ENCODE peak calls at places on chromosome 18, in ten cellular contexts. I, R, B, Q, S, N, A, M, P and T are unnamed samples.

GRCh38 chr18:31857516-31858106 is 85.3 kb downstream of the TRAPPC8 start:
- DNase-seq in I (no peak), R (no peak), B (no peak), Q (no peak), S (no peak), N (no peak), A (no peak), M (no peak), P (no peak), T (no peak)

GRCh38 chr18:63249781-63250180 is 69.8 kb downstream of the BCL2 start:
- DNase-seq in I (no peak), R (no peak), B (no peak), Q (peak), S (peak), N (no peak), A (no peak), M (no peak), P (no peak), T (no peak)

GRCh38 chr18:28065031-28065792 is 111.7 kb downstream of the CDH2 start:
- DNase-seq in I (no peak), R (no peak), B (no peak), Q (no peak), S (no peak), N (no peak), A (no peak), M (peak), P (no peak), T (no peak)

GRCh38 chr18:8662574-8663255 is 42.6 kb upstream of the MTCL1 start:
- DNase-seq in I (no peak), R (no peak), B (no peak), Q (no peak), S (no peak), N (no peak), A (no peak), M (no peak), P (no peak), T (no peak)

GRCh38 chr18:12880532-12880892 is 3.5 kb downstream of the PTPN2 start:
- DNase-seq in I (no peak), R (no peak), B (no peak), Q (no peak), S (no peak), N (no peak), A (no peak), M (no peak), P (no peak), T (no peak)

GRCh38 chr18:58496937-58497336 is 132.0 kb downstream of the ALPK2 start:
- DNase-seq in I (no peak), R (no peak), B (no peak), Q (no peak), S (no peak), N (no peak), A (no peak), M (peak), P (no peak), T (no peak)

GRCh38 chr18:44588466-44588865 is 92.2 kb upstream of the SETBP1 start:
- DNase-seq in I (no peak), R (no peak), B (no peak), Q (no peak), S (no peak), N (no peak), A (no peak), M (no peak), P (no peak), T (no peak)

GRCh38 chr18:44602845-44603244 is 77.8 kb upstream of the SETBP1 start:
- DNase-seq in I (no peak), R (no peak), B (no peak), Q (no peak), S (no peak), N (no peak), A (no peak), M (no peak), P (no peak), T (no peak)

GRCh38 chr18:23512641-23513040 is 9.3 kb downstream of the RMC1 start:
- DNase-seq in I (no peak), R (no peak), B (no peak), Q (no peak), S (no peak), N (no peak), A (no peak), M (no peak), P (no peak), T (no peak)

GRCh38 chr18:49898421-49898820 is 85.1 kb upstream of the ACAA2 start:
- DNase-seq in I (peak), R (no peak), B (no peak), Q (peak), S (peak), N (no peak), A (no peak), M (peak), P (no peak), T (no peak)

GRCh38 chr18:58183226-58183625 is 139.2 kb downstream of the NEDD4L start:
- DNase-seq in I (no peak), R (peak), B (no peak), Q (no peak), S (no peak), N (no peak), A (no peak), M (no peak), P (no peak), T (no peak)

GRCh38 chr18:36828157-36828629 is 609 bp downstream of the TPGS2 start:
- DNase-seq in I (no peak), R (no peak), B (peak), Q (peak), S (peak), N (peak), A (no peak), M (peak), P (no peak), T (no peak)

GRCh38 chr18:35524236-35524635 is 26.5 kb upstream of the INO80C start:
- DNase-seq in I (no peak), R (no peak), B (no peak), Q (no peak), S (no peak), N (no peak), A (no peak), M (no peak), P (no peak), T (no peak)

GRCh38 chr18:23890589-23890988 is 124.0 kb upstream of the TTC39C start:
- DNase-seq in I (no peak), R (no peak), B (no peak), Q (no peak), S (no peak), N (no peak), A (no peak), M (no peak), P (no peak), T (no peak)

GRCh38 chr18:35775887-35776286 is 194.3 kb downstream of the GALNT1 start:
- DNase-seq in I (no peak), R (no peak), B (no peak), Q (no peak), S (no peak), N (no peak), A (no peak), M (no peak), P (no peak), T (no peak)

GRCh38 chr18:8704361-8705279 is 736 bp upstream of the MTCL1 start:
- DNase-seq in I (peak), R (peak), B (peak), Q (peak), S (peak), N (peak), A (peak), M (peak), P (no peak), T (peak)

GRCh38 chr18:32280911-32281310 is 91.1 kb downstream of the MEP1B start:
- DNase-seq in I (no peak), R (no peak), B (no peak), Q (no peak), S (no peak), N (no peak), A (no peak), M (no peak), P (no peak), T (no peak)

GRCh38 chr18:73896685-73897084 is 250.9 kb downstream of the FBXO15 start:
- DNase-seq in I (no peak), R (no peak), B (no peak), Q (no peak), S (no peak), N (no peak), A (no peak), M (no peak), P (no peak), T (no peak)

GRCh38 chr18:55420977-55421611 is 166.9 kb downstream of the TCF4 start:
- DNase-seq in I (no peak), R (no peak), B (no peak), Q (no peak), S (no peak), N (no peak), A (no peak), M (no peak), P (no peak), T (no peak)

GRCh38 chr18:65623686-65624085 is 127.1 kb upstream of the CDH7 start:
- DNase-seq in I (no peak), R (no peak), B (no peak), Q (no peak), S (no peak), N (no peak), A (no peak), M (no peak), P (no peak), T (no peak)

GRCh38 chr18:40672590-40672989 is 1282.4 kb upstream of the PIK3C3 start:
- DNase-seq in I (no peak), R (no peak), B (no peak), Q (no peak), S (no peak), N (no peak), A (no peak), M (no peak), P (no peak), T (no peak)

GRCh38 chr18:51107594-51108305 is 77.7 kb downstream of the SMAD4 start:
- DNase-seq in I (no peak), R (no peak), B (no peak), Q (no peak), S (no peak), N (no peak), A (no peak), M (no peak), P (no peak), T (no peak)

GRCh38 chr18:22412502-22412901 is 5.2 kb downstream of the CTAGE1 start:
- DNase-seq in I (no peak), R (no peak), B (no peak), Q (no peak), S (no peak), N (no peak), A (no peak), M (no peak), P (no peak), T (no peak)

GRCh38 chr18:30652377-30652776 is 390.2 kb downstream of the DSC3 start:
- DNase-seq in I (no peak), R (no peak), B (no peak), Q (no peak), S (no peak), N (no peak), A (no peak), M (no peak), P (no peak), T (no peak)

GRCh38 chr18:51235011-51235789 is 37.7 kb upstream of the MEX3C start:
- DNase-seq in I (no peak), R (no peak), B (no peak), Q (no peak), S (no peak), N (no peak), A (no peak), M (no peak), P (no peak), T (no peak)

GRCh38 chr18:74869904-74870863 is 272.5 kb downstream of the ZNF407 start:
- DNase-seq in I (no peak), R (no peak), B (no peak), Q (no peak), S (no peak), N (no peak), A (no peak), M (no peak), P (peak), T (no peak)

GRCh38 chr18:69588301-69588700 is 187.6 kb downstream of the DOK6 start:
- DNase-seq in I (no peak), R (no peak), B (no peak), Q (no peak), S (no peak), N (no peak), A (no peak), M (peak), P (no peak), T (no peak)

DNA sequence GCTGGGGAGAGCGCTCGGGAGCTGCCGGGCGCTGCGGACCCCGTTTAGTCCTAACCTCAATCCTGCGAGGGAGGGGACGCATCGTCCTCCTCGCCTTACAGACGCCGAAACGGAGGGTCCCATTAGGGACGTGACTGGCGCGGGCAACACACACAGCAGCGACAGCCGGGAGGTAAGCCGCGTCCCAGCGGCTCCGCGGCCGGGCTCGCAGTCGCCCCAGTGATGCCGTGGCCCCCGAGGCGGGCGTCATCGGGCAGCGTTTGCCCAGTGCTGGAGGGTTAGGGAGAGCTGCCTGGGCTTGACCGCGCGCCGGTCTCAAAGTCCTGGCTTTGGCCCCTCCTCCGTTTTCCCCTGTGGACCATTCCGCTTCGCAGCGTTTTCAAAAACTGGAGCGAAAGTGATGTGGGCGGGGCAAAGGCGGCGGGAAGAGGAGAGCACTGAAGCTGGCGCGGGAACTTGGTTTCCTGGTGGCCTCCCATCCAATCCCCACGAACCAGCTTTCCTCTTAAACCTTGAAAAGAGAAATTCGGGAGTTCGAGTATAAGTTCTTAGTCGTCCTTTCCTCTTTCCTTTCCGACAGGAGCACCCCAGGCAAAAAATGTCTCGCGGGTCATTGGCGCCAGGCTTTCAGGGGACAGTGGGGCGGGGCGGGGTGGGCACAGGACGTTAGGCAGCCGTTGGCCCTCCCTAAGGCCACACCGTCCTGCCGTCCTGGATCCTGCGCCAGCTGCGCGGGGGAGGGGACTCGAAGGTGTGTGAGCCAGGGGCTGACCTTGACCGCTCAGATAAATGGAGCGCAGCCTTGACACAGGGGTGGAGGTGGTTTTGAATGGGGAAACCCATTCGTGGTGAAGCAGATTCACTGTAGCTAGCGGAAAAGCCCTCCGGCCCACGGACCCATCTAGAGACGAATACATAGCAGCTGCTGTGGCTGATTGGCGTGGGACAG is 819 bp downstream of the TYMS start:
- DNase-seq in I (peak), R (peak), B (peak), Q (peak), S (peak), N (peak), A (peak), M (peak), P (peak), T (peak)
- TF ChIP-seq POLR2A in I (no peak), R (no peak), B (peak), Q (no peak), S (peak), N (no peak), A (peak), M (peak), P (peak), T (no peak)

GRCh38 chr18:79625924-79626561 is 53.6 kb upstream of the CTDP1 start:
- DNase-seq in I (no peak), R (no peak), B (no peak), Q (peak), S (no peak), N (no peak), A (no peak), M (no peak), P (no peak), T (no peak)

GRCh38 chr18:79627750-79628294 is 51.8 kb upstream of the CTDP1 start:
- DNase-seq in I (no peak), R (no peak), B (no peak), Q (peak), S (no peak), N (no peak), A (no peak), M (no peak), P (no peak), T (no peak)

GRCh38 chr18:79624356-79624961 is 55.1 kb upstream of the CTDP1 start:
- DNase-seq in I (no peak), R (no peak), B (no peak), Q (peak), S (peak), N (no peak), A (no peak), M (no peak), P (peak), T (peak)

GRCh38 chr18:79626905-79627749 is 52.5 kb upstream of the CTDP1 start:
- DNase-seq in I (no peak), R (no peak), B (no peak), Q (peak), S (no peak), N (no peak), A (no peak), M (no peak), P (no peak), T (no peak)

DNA sequence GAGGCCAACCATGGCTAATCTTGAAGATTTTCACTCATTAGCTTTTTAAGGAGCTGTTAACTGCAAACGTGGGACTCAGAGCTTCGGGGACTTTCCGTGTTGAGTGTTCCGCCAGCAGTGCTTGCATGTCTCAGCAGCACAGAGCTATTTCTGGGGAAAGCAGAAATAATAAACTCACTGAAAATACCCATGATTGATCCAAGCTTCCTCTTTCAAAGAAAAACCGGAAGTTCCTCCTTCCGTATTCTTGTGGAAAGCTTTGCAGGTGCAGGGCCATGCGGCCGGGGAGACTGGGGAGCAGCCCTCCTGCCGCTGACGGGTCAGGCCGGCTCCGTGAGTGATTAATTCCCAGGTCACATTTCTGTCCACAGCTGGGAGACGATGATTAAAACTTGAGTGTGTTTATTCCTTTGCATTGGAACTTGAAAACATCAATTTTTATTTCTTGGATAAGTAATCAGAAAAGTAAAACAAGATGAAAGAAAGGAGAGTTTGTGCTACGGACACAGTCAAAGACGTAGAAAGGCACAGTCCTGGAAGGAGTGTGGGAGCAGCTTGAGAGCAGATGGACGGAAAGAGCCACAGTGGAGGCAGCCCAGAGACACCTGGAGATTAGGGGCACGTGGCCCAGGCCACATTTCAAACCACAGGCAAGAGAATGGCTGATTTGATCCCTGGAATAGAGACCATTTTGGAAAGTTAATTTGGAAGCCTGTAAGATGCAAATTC is 54.2 kb upstream of the CTDP1 start:
- DNase-seq in I (no peak), R (no peak), B (no peak), Q (peak), S (peak), N (no peak), A (no peak), M (no peak), P (peak), T (no peak)
- TF ChIP-seq POLR2A in I (no peak), R (no peak), B (no peak), Q (no peak), S (no peak), N (no peak), A (peak), M (no peak), P (peak), T (no peak)

DNA sequence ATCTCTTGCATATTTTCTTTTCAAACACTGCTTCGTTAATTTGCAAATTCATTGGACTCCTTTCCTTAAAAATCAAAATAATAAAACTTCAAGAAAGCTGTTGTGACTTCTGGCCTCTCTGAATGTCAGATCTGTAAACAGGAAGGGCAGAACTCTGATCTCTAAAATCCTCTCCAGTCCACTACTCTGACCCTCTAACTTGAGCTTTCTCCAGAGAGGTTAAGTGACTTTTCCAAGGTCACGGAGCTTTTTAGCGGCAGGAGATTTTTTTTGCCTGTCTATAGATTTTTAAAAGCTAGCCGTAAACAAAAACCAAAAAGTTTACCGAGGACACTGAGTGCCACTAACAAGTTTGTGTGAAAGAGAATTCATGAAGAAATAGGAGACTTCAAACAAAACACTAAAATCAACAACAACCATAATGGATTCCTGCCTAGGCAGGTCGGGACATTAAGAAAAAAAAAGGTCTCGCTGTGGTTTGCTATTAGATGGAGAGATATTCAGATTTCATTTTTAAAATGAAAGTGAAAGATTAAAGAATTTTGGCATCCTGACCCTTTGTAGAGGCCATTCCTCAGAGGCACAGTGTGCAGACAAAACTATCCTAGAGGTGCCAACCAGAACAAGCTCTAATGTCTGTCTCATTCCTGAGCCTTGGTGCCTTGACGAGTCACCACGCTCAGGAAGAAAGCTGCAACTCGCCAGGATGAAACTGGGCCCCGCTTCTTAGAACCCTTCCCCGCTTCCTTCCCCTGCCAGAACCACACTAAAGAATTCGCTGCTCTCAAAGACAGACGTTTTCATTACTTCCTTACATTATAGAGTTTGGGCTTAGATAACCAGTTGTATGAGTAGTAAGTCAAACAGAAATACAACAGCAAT is 155.8 kb downstream of the TGIF1 start:
- DNase-seq in I (no peak), R (no peak), B (no peak), Q (no peak), S (no peak), N (no peak), A (no peak), M (no peak), P (no peak), T (no peak)
- TF ChIP-seq POLR2A in I (no peak), R (no peak), B (no peak), Q (no peak), S (no peak), N (no peak), A (no peak), M (no peak), P (no peak), T (no peak)

DNA sequence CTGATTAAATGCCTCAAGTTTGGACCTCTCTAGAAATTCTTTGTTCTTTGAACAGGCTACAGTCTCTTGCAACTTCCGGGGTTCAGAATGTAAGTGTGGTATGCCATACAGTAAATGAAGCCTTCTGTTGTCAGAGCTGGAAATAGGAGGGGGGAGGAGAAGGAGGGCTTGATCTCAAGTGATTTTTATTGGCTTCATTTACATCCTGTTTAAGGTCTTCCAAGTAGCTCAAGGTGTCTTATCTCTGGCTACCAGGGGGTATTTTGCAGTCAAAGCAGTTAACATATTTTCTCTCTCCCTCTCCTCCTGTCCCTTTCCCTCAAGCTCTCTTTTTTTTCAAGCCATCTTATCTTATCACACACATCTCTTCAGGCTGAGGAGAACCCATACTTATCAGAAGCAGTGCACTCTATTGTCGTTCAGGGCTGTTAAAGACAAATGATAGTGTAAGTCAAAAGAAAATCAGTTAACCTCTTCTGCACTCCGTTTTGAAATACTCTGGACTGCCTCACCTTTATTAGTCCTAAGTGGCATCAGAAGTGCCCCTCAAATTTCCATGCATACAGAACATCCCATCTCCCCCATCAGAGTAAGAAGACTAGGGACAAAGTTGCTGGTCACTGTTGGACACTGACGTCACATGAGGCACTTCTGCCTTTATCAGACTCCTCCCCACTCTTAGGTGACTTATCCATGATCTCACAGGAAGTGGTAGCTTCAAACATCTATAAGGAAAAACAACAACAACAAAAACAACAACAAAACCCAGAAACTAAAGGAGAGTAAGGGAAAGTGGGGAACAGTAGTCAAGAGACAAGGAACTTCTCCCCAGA is 112.1 kb downstream of the ZNF521 start:
- DNase-seq in I (no peak), R (no peak), B (no peak), Q (no peak), S (no peak), N (no peak), A (no peak), M (no peak), P (no peak), T (no peak)
- TF ChIP-seq POLR2A in I (no peak), R (no peak), B (no peak), Q (no peak), S (no peak), N (no peak), A (no peak), M (no peak), P (no peak), T (no peak)